ENCODE peak calls at places on chromosomes 3 and 15, in nine cellular contexts. U is fibroblast of lung, W is psoas muscle, F is left ventricle myocardium inferior, O is cardiac fibroblast, B is progenitor cell of endocrine pancreas, Z is Calu3, S is AG04449, R is AG09319. M is an unnamed sample.

GRCh38 chr3:127405791-127406190 is 117.9 kb upstream of the PRR20G start:
- DNase-seq in Z (no peak), O (no peak), B (no peak), F (no peak), W (no peak), S (no peak), U (no peak), R (no peak), M (no peak)

GRCh38 chr3:184611606-184612304 is 50.2 kb downstream of the EPHB3 start:
- DNase-seq in W (no peak), S (no peak), O (peak), F (no peak), R (no peak), B (no peak), Z (no peak), U (peak), M (peak)

GRCh38 chr3:152857082-152857481 is 22.2 kb downstream of the P2RY1 start:
- DNase-seq in Z (no peak), U (no peak), B (no peak), W (no peak), S (no peak), R (no peak), F (no peak), O (no peak), M (peak)

GRCh38 chr15:100254694-100255093 is 87.1 kb downstream of the ADAMTS17 start:
- DNase-seq in Z (no peak), U (no peak), S (no peak), B (no peak), F (no peak), R (no peak), W (no peak), O (no peak), M (no peak)

GRCh38 chr3:116741462-116741861 is 31.9 kb downstream of the TUSC7 start:
- DNase-seq in Z (no peak), U (no peak), O (no peak), W (no peak), R (no peak), B (no peak), F (no peak), S (no peak), M (no peak)

GRCh38 chr15:68268405-68268804 is 9.1 kb upstream of the FEM1B start:
- DNase-seq in R (no peak), Z (no peak), W (no peak), S (no peak), F (no peak), B (no peak), U (no peak), O (no peak), M (no peak)

GRCh38 chr15:60375255-60375809 is 22.5 kb downstream of the ANXA2 start:
- DNase-seq in S (no peak), O (no peak), W (no peak), Z (no peak), R (no peak), F (no peak), U (no peak), B (no peak), M (peak)

GRCh38 chr3:116474356-116475200 is 29.3 kb upstream of the LSAMP start:
- DNase-seq in F (no peak), B (no peak), W (no peak), Z (no peak), R (no peak), U (no peak), S (no peak), O (no peak), M (no peak)

GRCh38 chr3:38816026-38816425 is at the start of gene SCN10A:
- DNase-seq in U (no peak), R (no peak), F (no peak), Z (no peak), B (no peak), W (no peak), S (no peak), O (no peak), M (no peak)

GRCh38 chr15:20358066-20358780 is 183.4 kb downstream of the GOLGA6L6 start:
- DNase-seq in B (no peak), F (no peak), O (no peak), S (no peak), W (peak), Z (no peak), R (no peak), U (no peak), M (no peak)

GRCh38 chr15:37046876-37047614 is 53.3 kb downstream of the MEIS2 start:
- DNase-seq in Z (no peak), W (no peak), B (no peak), S (no peak), F (no peak), R (no peak), O (peak), U (peak), M (peak)

GRCh38 chr3:179666436-179667035 is 13.7 kb downstream of the USP13 start:
- DNase-seq in S (no peak), F (peak), B (no peak), O (peak), U (peak), R (no peak), Z (no peak), W (peak), M (peak)

GRCh38 chr15:69377137-69377536 is 37.0 kb upstream of the KIF23 start:
- DNase-seq in B (no peak), W (no peak), Z (no peak), U (no peak), F (no peak), S (no peak), R (no peak), O (no peak), M (no peak)

GRCh38 chr3:129481783-129482332 is 41.8 kb downstream of the IFT122 start:
- DNase-seq in W (peak), O (peak), F (peak), Z (no peak), R (no peak), S (no peak), B (no peak), U (peak), M (peak)

GRCh38 chr15:40095381-40096093 is 13.1 kb downstream of the BMF start:
- DNase-seq in R (no peak), F (no peak), B (no peak), O (no peak), Z (no peak), S (no peak), U (no peak), W (no peak), M (no peak)

GRCh38 chr3:53045784-53046170 is at the start of gene SFMBT1:
- DNase-seq in Z (peak), W (peak), R (peak), S (no peak), U (peak), O (peak), B (peak), F (peak), M (peak)

GRCh38 chr3:169146112-169146665 is 517.3 kb downstream of the MECOM start:
- DNase-seq in F (peak), W (peak), R (peak), O (peak), B (peak), U (peak), Z (peak), S (no peak), M (peak)

GRCh38 chr3:57331078-57331477 is 38.6 kb upstream of the ASB14 start:
- DNase-seq in S (no peak), F (no peak), R (no peak), O (no peak), B (no peak), W (no peak), Z (no peak), U (no peak), M (no peak)

GRCh38 chr3:39189648-39190269 is 2.6 kb downstream of the XIRP1 start:
- DNase-seq in R (no peak), F (no peak), U (peak), W (no peak), S (no peak), Z (peak), B (peak), O (peak), M (peak)

GRCh38 chr3:16410659-16411058 is 102.8 kb downstream of the RFTN1 start:
- DNase-seq in O (no peak), R (no peak), U (no peak), F (no peak), B (no peak), W (no peak), Z (no peak), S (no peak), M (no peak)

GRCh38 chr15:27805261-27806220 is 293.6 kb downstream of the OCA2 start:
- DNase-seq in R (no peak), O (no peak), U (no peak), B (no peak), W (no peak), F (no peak), S (no peak), Z (no peak), M (no peak)

GRCh38 chr15:68638953-68639500 is 60.2 kb downstream of the CORO2B start:
- DNase-seq in S (peak), O (no peak), B (no peak), U (peak), F (no peak), W (no peak), R (no peak), Z (no peak), M (peak)

GRCh38 chr3:150699068-150699635 is 4.6 kb downstream of the ERICH6 start:
- DNase-seq in R (no peak), U (peak), S (no peak), W (no peak), Z (peak), F (no peak), B (no peak), O (peak), M (peak)

GRCh38 chr15:81929557-81929956 is 116.3 kb downstream of the MEX3B start:
- DNase-seq in W (no peak), U (no peak), B (no peak), O (no peak), Z (no peak), S (no peak), R (no peak), F (no peak), M (no peak)

GRCh38 chr3:13064964-13065363 is 8.3 kb downstream of the IQSEC1 start:
- DNase-seq in R (no peak), U (no peak), O (no peak), B (no peak), Z (no peak), S (no peak), W (no peak), F (no peak), M (no peak)

GRCh38 chr3:36698314-36698713 is 66.0 kb downstream of the DCLK3 start:
- DNase-seq in R (no peak), U (no peak), B (no peak), S (no peak), O (no peak), F (no peak), W (no peak), Z (no peak), M (no peak)

GRCh38 chr15:70299931-70300858 is 202.5 kb upstream of the TLE3 start:
- DNase-seq in F (no peak), R (no peak), W (no peak), Z (no peak), U (no peak), S (no peak), B (no peak), O (no peak), M (no peak)

GRCh38 chr15:75024102-75024636 is 779 bp downstream of the PPCDC start:
- DNase-seq in Z (no peak), W (no peak), U (peak), R (no peak), B (no peak), F (no peak), S (no peak), O (peak), M (peak)

GRCh38 chr15:27486036-27486435 is 515.1 kb downstream of the GABRG3 start:
- DNase-seq in U (no peak), B (no peak), R (no peak), F (no peak), S (no peak), Z (no peak), O (no peak), W (no peak), M (no peak)

GRCh38 chr3:178384302-178384939 is 151.8 kb upstream of the KCNMB2 start:
- DNase-seq in W (no peak), B (no peak), Z (no peak), O (peak), R (no peak), F (no peak), S (no peak), U (peak), M (peak)
- TF ChIP-seq CTCF in W (no peak), B (no peak), Z (no peak), O (no peak), R (no peak), F (peak), S (no peak), U (no peak), M (no peak)

DNA sequence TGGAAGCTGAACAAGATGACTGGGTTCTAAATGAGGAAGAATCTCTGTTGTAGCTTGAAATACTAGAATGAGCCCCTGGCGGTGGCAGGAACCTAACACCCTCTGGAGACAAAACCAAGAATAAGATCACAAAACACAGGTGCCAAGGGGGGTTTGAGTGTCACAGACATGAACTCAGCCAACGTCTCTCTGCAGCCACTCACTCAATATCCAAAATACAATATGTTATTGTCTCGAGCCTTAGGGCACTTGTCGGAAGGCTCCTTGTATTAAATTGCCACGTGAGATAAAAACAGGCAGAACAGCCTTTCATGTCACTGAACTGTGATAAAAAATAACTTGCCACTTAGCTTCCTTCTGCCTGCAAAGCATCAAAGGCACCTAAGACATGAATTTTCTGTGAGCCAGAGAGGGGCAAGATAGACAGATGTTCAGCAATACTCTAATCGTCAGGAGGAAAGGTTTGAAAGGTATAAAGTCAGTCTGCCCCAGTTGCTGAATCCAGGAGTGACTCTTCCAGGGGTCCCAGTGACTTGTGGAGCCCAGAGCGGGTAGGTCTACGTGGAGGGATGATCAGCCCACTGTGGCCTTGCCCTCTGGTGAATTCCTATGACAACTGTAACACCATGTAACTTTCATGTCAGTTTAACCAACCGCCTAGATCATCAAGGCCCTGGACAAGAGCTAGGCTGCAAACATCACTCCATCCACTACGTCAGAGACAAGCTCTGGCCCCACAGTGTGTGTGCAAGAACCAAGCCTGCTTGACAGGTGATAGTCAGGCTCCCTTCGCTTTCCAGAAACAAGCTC is 165.2 kb downstream of the OSBPL10 start:
- DNase-seq in F (no peak), R (no peak), S (no peak), U (no peak), O (no peak), W (no peak), Z (no peak), B (no peak), M (no peak)
- TF ChIP-seq CTCF in F (no peak), R (no peak), S (no peak), U (no peak), O (no peak), W (no peak), Z (no peak), B (no peak), M (no peak)

GRCh38 chr3:195558602-195559001 is 15.5 kb upstream of the PPP1R2 start:
- DNase-seq in Z (peak), R (no peak), F (no peak), O (peak), S (no peak), U (peak), B (no peak), W (peak), M (peak)
- TF ChIP-seq CTCF in Z (peak), R (peak), F (peak), O (peak), S (no peak), U (peak), B (peak), W (peak), M (peak)

DNA sequence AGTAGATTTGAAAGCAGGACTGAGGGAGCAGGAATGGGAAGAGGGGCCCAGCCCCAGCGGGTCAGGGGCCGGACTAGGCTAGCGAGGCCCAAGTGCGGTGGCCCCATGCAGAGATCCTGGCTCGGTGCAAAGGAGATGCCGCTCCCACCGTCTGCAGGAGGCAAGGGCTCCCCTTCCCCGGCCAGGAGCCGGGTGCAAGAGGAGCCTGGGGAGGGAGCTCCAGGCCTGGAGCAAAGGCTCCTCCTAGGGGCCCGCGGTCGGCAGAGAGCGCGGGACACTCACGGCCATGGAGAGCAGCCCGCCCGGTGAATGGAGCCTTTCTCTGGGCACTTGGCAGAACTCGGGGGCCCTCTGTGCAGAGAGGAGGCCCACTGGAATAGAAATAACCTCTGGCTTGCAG is 43.2 kb upstream of the USP3 start:
- DNase-seq in W (no peak), R (no peak), U (no peak), Z (peak), S (no peak), B (no peak), O (no peak), F (no peak), M (no peak)
- TF ChIP-seq CTCF in W (no peak), R (no peak), U (no peak), Z (peak), S (no peak), B (peak), O (peak), F (no peak), M (no peak)

GRCh38 chr3:140377644-140378043 is 300.2 kb upstream of the TRIM42 start:
- DNase-seq in R (no peak), U (no peak), S (no peak), Z (no peak), W (no peak), B (no peak), O (no peak), F (no peak), M (no peak)
- TF ChIP-seq CTCF in R (no peak), U (no peak), S (no peak), Z (no peak), W (no peak), B (no peak), O (no peak), F (no peak), M (no peak)

GRCh38 chr15:58770857-58771620 is at the start of gene MINDY2:
- DNase-seq in B (peak), Z (peak), R (peak), U (peak), F (peak), W (peak), S (peak), O (peak), M (peak)
- TF ChIP-seq CTCF in B (peak), Z (peak), R (peak), U (no peak), F (peak), W (peak), S (peak), O (peak), M (peak)

DNA sequence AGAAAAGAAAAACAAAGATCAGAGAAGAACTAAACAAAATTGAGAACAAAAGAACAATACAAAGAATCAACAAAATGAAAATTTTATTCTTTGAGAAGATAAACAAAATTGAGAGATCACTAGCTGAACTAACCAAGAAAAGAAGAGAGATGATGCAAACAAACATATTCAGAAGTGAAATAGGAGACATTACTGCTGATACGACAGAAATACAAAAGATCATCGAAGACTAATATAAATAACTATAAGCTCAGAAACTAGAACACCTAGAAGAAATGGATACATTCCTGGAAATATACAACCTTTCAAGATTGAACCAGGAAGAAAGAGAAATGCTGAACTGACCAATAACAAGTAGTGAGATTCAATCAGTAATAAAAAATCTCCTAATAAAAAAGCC is 533.1 kb upstream of the PPP2R3A start:
- DNase-seq in R (no peak), U (no peak), O (no peak), S (no peak), W (no peak), Z (no peak), F (no peak), B (no peak), M (no peak)
- TF ChIP-seq CTCF in R (no peak), U (no peak), O (no peak), S (no peak), W (no peak), Z (no peak), F (no peak), B (no peak), M (no peak)

DNA sequence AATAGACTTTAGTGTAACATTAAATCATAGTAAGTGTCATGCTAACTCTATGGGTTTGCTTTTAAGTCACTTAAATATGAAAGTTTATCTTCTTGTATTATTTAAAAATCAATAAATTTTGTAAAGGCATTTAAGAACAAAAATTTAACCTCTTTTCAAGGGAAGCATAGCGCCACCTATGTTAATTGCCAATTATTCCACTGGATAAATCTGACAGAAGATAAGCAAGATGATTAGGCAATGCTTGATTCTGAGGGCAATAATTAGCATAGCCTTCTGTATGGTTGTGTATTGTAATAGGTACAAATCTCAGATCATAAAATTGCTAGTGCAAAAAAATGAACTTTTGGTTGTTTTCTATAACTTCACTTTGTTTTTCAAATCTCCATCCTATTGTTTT is 560.1 kb downstream of the GRM7 start:
- DNase-seq in Z (no peak), S (no peak), R (no peak), B (no peak), O (no peak), U (peak), W (no peak), F (no peak), M (no peak)
- TF ChIP-seq CTCF in Z (no peak), S (no peak), R (no peak), B (no peak), O (no peak), U (no peak), W (no peak), F (no peak), M (no peak)

GRCh38 chr3:171865191-171865865 is 22.2 kb downstream of the TMEM212 start:
- DNase-seq in O (no peak), W (no peak), Z (no peak), F (no peak), U (no peak), R (no peak), S (no peak), B (no peak), M (no peak)

GRCh38 chr3:171862993-171863521 is 19.9 kb downstream of the TMEM212 start:
- DNase-seq in F (no peak), S (no peak), R (no peak), U (peak), Z (no peak), O (peak), W (no peak), B (no peak), M (peak)

GRCh38 chr3:171863920-171864319 is 20.8 kb downstream of the TMEM212 start:
- DNase-seq in U (no peak), F (no peak), B (no peak), W (no peak), R (no peak), Z (no peak), O (no peak), S (no peak), M (no peak)

GRCh38 chr3:171871392-171872274 is 28.5 kb downstream of the TMEM212 start:
- DNase-seq in Z (no peak), F (no peak), S (no peak), R (no peak), W (no peak), B (no peak), U (no peak), O (no peak), M (no peak)

GRCh38 chr3:171867976-171868375 is 24.8 kb downstream of the TMEM212 start:
- DNase-seq in F (no peak), R (no peak), W (no peak), S (no peak), U (no peak), B (no peak), Z (no peak), O (no peak), M (no peak)
- TF ChIP-seq CTCF in F (peak), R (peak), W (no peak), S (no peak), U (no peak), B (peak), Z (peak), O (peak), M (peak)

M was measured in foreskin fibroblast.